ENCODE peak calls at places on chromosome 17, in nine cellular contexts. S, G, N, A, C, E, Y, W and I are unnamed samples.
A peak's percentile ranks its signal among the peaks of the same experiment; 100 is the strongest.

GRCh38 chr17:8964801-8965393 is 610 bp downstream of the PIK3R5 start:
- DNase-seq in S (peak; percentile 36), G (no peak), N (no peak), A (no peak), C (peak; percentile 51), E (no peak), Y (no peak), W (no peak), I (no peak)

GRCh38 chr17:82927311-82927660 is 87.5 kb upstream of the ZNF750 start:
- DNase-seq in S (no peak), G (no peak), N (no peak), A (no peak), C (no peak), E (no peak), Y (no peak), W (no peak), I (no peak)

GRCh38 chr17:54771409-54771808 is 129.2 kb upstream of the TOM1L1 start:
- DNase-seq in S (no peak), G (no peak), N (no peak), A (no peak), C (no peak), E (no peak), Y (no peak), W (no peak), I (no peak)

GRCh38 chr17:40679523-40679907 is 14.5 kb upstream of the KRT222 start:
- DNase-seq in S (no peak), G (no peak), N (no peak), A (no peak), C (no peak), E (no peak), Y (no peak), W (no peak), I (no peak)

GRCh38 chr17:1232786-1233185 is 37.5 kb upstream of the BHLHA9 start:
- DNase-seq in S (no peak), G (no peak), N (peak; percentile 51), A (no peak), C (no peak), E (no peak), Y (no peak), W (no peak), I (no peak)

GRCh38 chr17:83148317-83149044 is 69.1 kb downstream of the METRNL start:
- DNase-seq in S (no peak), G (no peak), N (no peak), A (no peak), C (no peak), E (peak; percentile 53), Y (no peak), W (no peak), I (no peak)

GRCh38 chr17:37674511-37674910 is 31.3 kb upstream of the DDX52 start:
- DNase-seq in S (no peak), G (no peak), N (no peak), A (no peak), C (no peak), E (no peak), Y (no peak), W (no peak), I (no peak)

GRCh38 chr17:66829386-66829864 is 5.5 kb upstream of the CACNG5 start:
- DNase-seq in S (peak; percentile 59), G (no peak), N (peak; percentile 85), A (peak; percentile 89), C (no peak), E (peak; percentile 63), Y (no peak), W (peak; percentile 40), I (peak; percentile 59)

GRCh38 chr17:42422412-42422957 is 571 bp downstream of the CAVIN1 start:
- DNase-seq in S (peak; percentile 33), G (peak; percentile 54), N (peak; percentile 56), A (peak; percentile 48), C (no peak), E (peak; percentile 77), Y (peak; percentile 66), W (peak; percentile 36), I (no peak)

GRCh38 chr17:74566132-74566753 is 1.1 kb downstream of the CD300H start:
- DNase-seq in S (peak; percentile 26), G (no peak), N (peak; percentile 4), A (peak; percentile 61), C (peak; percentile 8), E (no peak), Y (peak; percentile 62), W (peak; percentile 22), I (peak; percentile 70)

GRCh38 chr17:74521701-74522201 is 9.5 kb downstream of the CD300LB start:
- DNase-seq in S (peak; percentile 52), G (no peak), N (no peak), A (no peak), C (no peak), E (no peak), Y (peak; percentile 43), W (no peak), I (no peak)

GRCh38 chr17:12545877-12546513 is 119.7 kb upstream of the MYOCD start:
- DNase-seq in S (peak; percentile 40), G (no peak), N (peak; percentile 83), A (peak; percentile 68), C (no peak), E (no peak), Y (no peak), W (peak; percentile 7), I (peak; percentile 40)

GRCh38 chr17:11418367-11418766 is 177.4 kb downstream of the SHISA6 start:
- DNase-seq in S (no peak), G (no peak), N (no peak), A (no peak), C (no peak), E (no peak), Y (no peak), W (no peak), I (no peak)

GRCh38 chr17:28180449-28180848 is 138.0 kb downstream of the NLK start:
- DNase-seq in S (no peak), G (no peak), N (peak; percentile 58), A (no peak), C (no peak), E (no peak), Y (no peak), W (no peak), I (no peak)

GRCh38 chr17:12302711-12303110 is 282.0 kb downstream of the MAP2K4 start:
- DNase-seq in S (no peak), G (no peak), N (peak; percentile 4), A (no peak), C (no peak), E (no peak), Y (no peak), W (no peak), I (no peak)

GRCh38 chr17:9053406-9053805 is 32.1 kb downstream of the NTN1 start:
- DNase-seq in S (no peak), G (no peak), N (no peak), A (no peak), C (no peak), E (no peak), Y (no peak), W (no peak), I (no peak)

GRCh38 chr17:29929006-29929543 is 953 bp downstream of the SSH2 start:
- DNase-seq in S (peak; percentile 52), G (no peak), N (peak; percentile 74), A (peak; percentile 64), C (peak; percentile 2), E (no peak), Y (no peak), W (peak; percentile 22), I (peak; percentile 50)

GRCh38 chr17:40312131-40312731 is 3.3 kb downstream of the RARA start:
- DNase-seq in S (no peak), G (peak; percentile 54), N (no peak), A (no peak), C (no peak), E (peak; percentile 68), Y (no peak), W (peak; percentile 80), I (no peak)

GRCh38 chr17:14318906-14319205 is 18.0 kb downstream of the HS3ST3B1 start:
- DNase-seq in S (no peak), G (no peak), N (no peak), A (no peak), C (peak; percentile 42), E (no peak), Y (no peak), W (no peak), I (no peak)

GRCh38 chr17:47949197-47949759 is 7.9 kb downstream of the PNPO start:
- DNase-seq in S (peak; percentile 96), G (peak; percentile 92), N (peak; percentile 93), A (peak; percentile 91), C (peak; percentile 70), E (peak; percentile 92), Y (peak; percentile 93), W (peak; percentile 86), I (peak; percentile 94)
- H3K4me3 ChIP-seq in S (no peak overlapping the region), G (peak overlapping the region; percentile 41), N (peak overlapping the region; percentile 69), A (no peak overlapping the region), C (peak overlapping the region; percentile 61), E (peak overlapping the region; percentile 29), Y (peak overlapping the region; percentile 34), W (peak overlapping the region; percentile 42), I (no peak overlapping the region)

GRCh38 chr17:3669085-3669347 is 404 bp downstream of the EMC6 start:
- DNase-seq in S (no peak), G (no peak), N (no peak), A (no peak), C (no peak), E (no peak), Y (no peak), W (no peak), I (no peak)

GRCh38 chr17:3665834-3666233 is 2.5 kb downstream of the TAX1BP3 start:
- DNase-seq in S (no peak), G (no peak), N (no peak), A (no peak), C (no peak), E (no peak), Y (no peak), W (no peak), I (no peak)

GRCh38 chr17:3666516-3666915 is 1.9 kb downstream of the TAX1BP3 start:
- DNase-seq in S (no peak), G (no peak), N (no peak), A (no peak), C (no peak), E (no peak), Y (no peak), W (no peak), I (no peak)

GRCh38 chr17:3668279-3669084 is at the start of the genes EMC6 and TAX1BP3:
- DNase-seq in S (peak; percentile 98), G (peak; percentile 99), N (peak; percentile 100), A (peak; percentile 100), C (peak; percentile 100), E (peak; percentile 99), Y (peak; percentile 99), W (peak; percentile 100), I (peak; percentile 98)

GRCh38 chr17:3667366-3668278 is 756 bp downstream of the TAX1BP3 start:
- DNase-seq in S (peak; percentile 91), G (peak; percentile 91), N (peak; percentile 98), A (peak; percentile 91), C (no peak), E (peak; percentile 96), Y (peak; percentile 93), W (peak; percentile 95), I (peak; percentile 63)
- H3K4me1 ChIP-seq in S (peaks cover 42% of the 10 kb centered on the region), G (peaks cover 42% of the 10 kb centered on the region), N (peaks cover 24% of the 10 kb centered on the region), A (peaks cover 11% of the 10 kb centered on the region), C (peaks cover 20% of the 10 kb centered on the region), E (peaks cover 43% of the 10 kb centered on the region), Y (peaks cover 5% of the 10 kb centered on the region), W (peaks cover 25% of the 10 kb centered on the region), I (peaks cover 7% of the 10 kb centered on the region)

GRCh38 chr17:45895969-45896793 is 1.8 kb downstream of the MAPT start:
- DNase-seq in S (no peak), G (no peak), N (peak; percentile 4), A (no peak), C (no peak), E (no peak), Y (no peak), W (no peak), I (no peak)
- H3K4me3 ChIP-seq in S (no peak overlapping the region), G (peak overlapping the region; percentile 84), N (no peak overlapping the region), A (no peak overlapping the region), C (peak overlapping the region; percentile 66), E (peak overlapping the region; percentile 74), Y (peak overlapping the region; percentile 76), W (no peak overlapping the region), I (peak overlapping the region; percentile 68)

GRCh38 chr17:58344791-58345157 is 7.2 kb downstream of the SUPT4H1 start:
- DNase-seq in S (no peak), G (no peak), N (no peak), A (no peak), C (peak; percentile 73), E (no peak), Y (no peak), W (no peak), I (no peak)
- H3K4me1 ChIP-seq in S (no peaks in the 10 kb centered on the region), G (peaks cover 68% of the 10 kb centered on the region), N (no peaks in the 10 kb centered on the region), A (no peaks in the 10 kb centered on the region), C (peaks cover 85% of the 10 kb centered on the region), E (no peaks in the 10 kb centered on the region), Y (no peaks in the 10 kb centered on the region), W (no peaks in the 10 kb centered on the region), I (no peaks in the 10 kb centered on the region)